ENCODE peak calls at places on chromosomes 5 and 9, in nine cellular contexts. Q, T, W, J, N, H, P, E and A are unnamed samples.

GRCh38 chr5:85841653-85842052 is 776.1 kb upstream of the COX7C start:
- DNase-seq in W (no peak), T (no peak), Q (no peak), J (no peak), N (no peak), P (no peak), E (no peak), H (no peak), A (no peak)

GRCh38 chr9:124779368-124780059 is 2.6 kb downstream of the OLFML2A start:
- DNase-seq in W (peak), J (peak), H (no peak), N (peak), Q (no peak), P (no peak), E (peak), T (peak), A (no peak)

GRCh38 chr5:36722913-36723312 is 116.5 kb downstream of the SLC1A3 start:
- DNase-seq in N (no peak), E (no peak), J (peak), T (no peak), Q (no peak), W (no peak), P (no peak), H (no peak), A (no peak)

GRCh38 chr5:135400866-135401265 is 1.8 kb upstream of the MACROH2A1 start:
- DNase-seq in N (no peak), H (no peak), W (no peak), P (no peak), T (no peak), J (no peak), Q (no peak), E (no peak), A (no peak)

GRCh38 chr5:65535529-65535987 is 27.4 kb downstream of the CENPK start:
- DNase-seq in P (no peak), N (no peak), Q (no peak), J (peak), E (no peak), T (no peak), H (no peak), W (no peak), A (no peak)

GRCh38 chr5:81656788-81657187 is 94.1 kb downstream of the SSBP2 start:
- DNase-seq in W (no peak), J (no peak), H (no peak), P (no peak), N (no peak), E (no peak), T (no peak), Q (no peak), A (no peak)

GRCh38 chr5:68460147-68460760 is 244.7 kb downstream of the PIK3R1 start:
- DNase-seq in J (peak), H (peak), T (no peak), N (peak), Q (no peak), P (no peak), W (no peak), E (no peak), A (no peak)

GRCh38 chr5:14816999-14817761 is 54.4 kb downstream of the ANKH start:
- DNase-seq in E (no peak), Q (peak), N (no peak), H (no peak), P (peak), W (no peak), J (peak), T (peak), A (no peak)

GRCh38 chr9:108087781-108088180 is 598.2 kb upstream of the KLF4 start:
- DNase-seq in N (no peak), Q (peak), H (no peak), T (no peak), J (no peak), W (no peak), E (no peak), P (no peak), A (no peak)

GRCh38 chr9:136016882-136017812 is 56.0 kb upstream of the UBAC1 start:
- DNase-seq in H (no peak), J (no peak), E (peak), P (peak), T (no peak), W (no peak), N (no peak), Q (peak), A (no peak)

GRCh38 chr5:60332244-60333018 is 367.5 kb downstream of the DEPDC1B start:
- DNase-seq in P (no peak), W (no peak), E (no peak), T (no peak), J (peak), Q (no peak), H (no peak), N (no peak), A (no peak)

GRCh38 chr5:177301503-177302165 is 1.9 kb downstream of the RAB24 start:
- DNase-seq in E (no peak), N (no peak), P (no peak), J (no peak), H (no peak), Q (no peak), T (no peak), W (no peak), A (no peak)

GRCh38 chr5:138488481-138488945 is 23.2 kb downstream of the EGR1 start:
- DNase-seq in P (no peak), W (no peak), J (peak), H (no peak), N (no peak), Q (no peak), T (no peak), E (no peak), A (no peak)

GRCh38 chr5:144566747-144567415 is 396.2 kb downstream of the KCTD16 start:
- DNase-seq in T (no peak), P (no peak), J (no peak), H (no peak), E (no peak), W (no peak), N (no peak), Q (no peak), A (no peak)

GRCh38 chr9:135830496-135830895 is 76.8 kb downstream of the CAMSAP1 start:
- DNase-seq in N (no peak), Q (no peak), E (no peak), P (no peak), T (peak), J (peak), H (no peak), W (no peak), A (no peak)

GRCh38 chr5:74311961-74312360 is 328.6 kb downstream of the ENC1 start:
- DNase-seq in W (no peak), P (peak), T (no peak), E (no peak), H (no peak), Q (peak), N (no peak), J (no peak), A (no peak)

GRCh38 chr5:95390812-95391492 is at the start of gene FAM81B:
- DNase-seq in Q (no peak), N (no peak), P (no peak), T (no peak), E (no peak), J (no peak), H (peak), W (no peak), A (no peak)

GRCh38 chr9:12680341-12680740 is 12.8 kb upstream of the TYRP1 start:
- DNase-seq in W (no peak), H (no peak), N (no peak), Q (no peak), T (no peak), J (peak), E (no peak), P (no peak), A (no peak)

GRCh38 chr9:132244582-132245455 is 83.0 kb downstream of the NTNG2 start:
- DNase-seq in P (peak), W (no peak), J (peak), N (peak), T (no peak), Q (no peak), H (peak), E (no peak), A (no peak)

GRCh38 chr5:74870299-74871067 is 4.3 kb upstream of the FAM169A start:
- DNase-seq in E (no peak), P (no peak), T (no peak), H (no peak), N (no peak), Q (no peak), W (no peak), J (no peak), A (no peak)

GRCh38 chr9:132142883-132143282 is 19.0 kb upstream of the NTNG2 start:
- DNase-seq in Q (no peak), E (no peak), H (no peak), J (no peak), T (no peak), W (no peak), P (no peak), N (no peak), A (no peak)

GRCh38 chr9:136575626-136576268 is 29.9 kb upstream of the NOTCH1 start:
- DNase-seq in H (no peak), Q (no peak), E (no peak), J (no peak), W (no peak), P (no peak), T (no peak), N (no peak), A (no peak)

GRCh38 chr9:130946778-130947617 is 8.0 kb upstream of the FIBCD1 start:
- DNase-seq in Q (no peak), P (no peak), W (no peak), H (no peak), T (no peak), N (no peak), E (no peak), J (peak), A (no peak)

GRCh38 chr9:98326402-98327248 is 71.2 kb upstream of the TBC1D2 start:
- DNase-seq in H (no peak), Q (no peak), E (no peak), T (peak), W (no peak), P (peak), J (peak), N (no peak), A (no peak)

GRCh38 chr9:77291714-77292113 is 114.4 kb downstream of the VPS13A start:
- DNase-seq in Q (no peak), P (no peak), W (no peak), E (no peak), H (no peak), N (peak), J (peak), T (no peak), A (no peak)

GRCh38 chr5:113776832-113777525 is 263.5 kb downstream of the YTHDC2 start:
- DNase-seq in W (no peak), N (no peak), H (no peak), J (no peak), T (no peak), E (no peak), Q (no peak), P (no peak), A (no peak)

GRCh38 chr5:150489358-150490295 is 18.3 kb upstream of the NDST1 start:
- DNase-seq in Q (no peak), P (no peak), J (no peak), N (no peak), W (no peak), E (no peak), H (no peak), T (no peak), A (no peak)
- TF ChIP-seq CTCF in Q (no peak), P (no peak), J (peak), N (no peak), W (no peak), E (no peak), H (peak), T (no peak), A (no peak)

DNA sequence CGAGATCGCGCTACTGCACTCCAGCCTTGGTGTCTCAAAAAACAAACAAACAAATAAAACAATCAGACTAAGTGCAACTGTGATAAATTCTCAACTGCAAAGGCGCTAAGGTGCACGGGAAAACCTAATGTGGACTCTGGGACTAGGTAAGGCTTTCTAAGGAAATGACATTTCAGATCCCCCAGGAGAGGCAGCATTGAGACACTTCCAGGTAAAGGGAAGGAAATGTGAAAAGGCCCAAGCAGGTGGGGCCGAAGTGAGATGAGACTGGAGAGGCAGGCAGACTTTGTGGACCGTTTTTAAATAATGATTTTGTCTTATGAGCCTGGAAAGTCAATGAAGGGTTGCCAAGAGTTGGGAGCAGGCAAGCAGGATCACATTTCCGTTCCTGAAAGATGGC is 1.9 kb upstream of the APBA1 start:
- DNase-seq in J (no peak), P (no peak), H (no peak), T (no peak), E (peak), W (no peak), N (no peak), Q (no peak), A (no peak)
- TF ChIP-seq CTCF in J (no peak), P (no peak), H (no peak), T (peak), E (no peak), W (no peak), N (no peak), Q (no peak), A (no peak)

DNA sequence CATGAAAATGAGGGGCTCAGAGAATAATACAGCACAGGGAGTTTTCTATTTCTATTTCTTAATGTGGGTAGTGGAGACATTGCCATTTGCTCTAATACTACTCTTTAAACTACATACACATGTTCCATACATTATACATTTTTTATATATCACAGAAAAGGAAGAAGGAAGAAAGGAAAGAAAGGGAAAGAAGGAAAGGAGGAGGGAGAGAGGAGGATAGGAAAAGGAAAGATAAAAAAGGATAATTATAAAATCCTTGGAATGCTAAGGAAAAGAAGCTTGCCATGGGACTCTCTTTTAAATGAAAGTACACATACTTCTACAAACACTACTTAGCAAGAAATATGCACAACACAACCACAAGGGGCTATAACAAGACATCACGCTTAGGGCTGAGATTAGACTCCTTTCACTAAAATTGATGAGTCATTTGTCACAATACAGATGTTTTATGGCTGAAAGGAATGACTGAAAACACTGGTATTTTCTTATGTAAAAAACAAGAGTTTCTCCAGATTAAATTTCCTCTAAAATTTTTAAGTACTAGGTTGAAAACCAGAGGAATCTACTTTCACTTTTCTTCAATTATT is 219.8 kb downstream of the ARL15 start:
- DNase-seq in P (no peak), H (no peak), J (peak), E (no peak), N (no peak), W (no peak), Q (no peak), T (peak), A (no peak)
- TF ChIP-seq CTCF in P (no peak), H (peak), J (peak), E (no peak), N (no peak), W (no peak), Q (no peak), T (peak), A (no peak)

GRCh38 chr5:78271766-78272165 is 22.7 kb downstream of the AP3B1 start:
- DNase-seq in J (no peak), E (no peak), H (no peak), N (no peak), Q (no peak), P (no peak), W (no peak), T (no peak), A (no peak)

GRCh38 chr5:78265163-78265562 is 29.3 kb downstream of the AP3B1 start:
- DNase-seq in T (no peak), W (no peak), N (no peak), H (no peak), P (no peak), J (no peak), E (no peak), Q (no peak), A (no peak)

GRCh38 chr5:78273436-78273835 is 21.1 kb downstream of the AP3B1 start:
- DNase-seq in E (no peak), N (no peak), P (no peak), W (no peak), H (no peak), T (no peak), Q (no peak), J (peak), A (no peak)

GRCh38 chr5:78268361-78268760 is 26.1 kb downstream of the AP3B1 start:
- DNase-seq in N (no peak), E (no peak), W (no peak), P (no peak), Q (no peak), J (no peak), T (no peak), H (no peak), A (no peak)

DNA sequence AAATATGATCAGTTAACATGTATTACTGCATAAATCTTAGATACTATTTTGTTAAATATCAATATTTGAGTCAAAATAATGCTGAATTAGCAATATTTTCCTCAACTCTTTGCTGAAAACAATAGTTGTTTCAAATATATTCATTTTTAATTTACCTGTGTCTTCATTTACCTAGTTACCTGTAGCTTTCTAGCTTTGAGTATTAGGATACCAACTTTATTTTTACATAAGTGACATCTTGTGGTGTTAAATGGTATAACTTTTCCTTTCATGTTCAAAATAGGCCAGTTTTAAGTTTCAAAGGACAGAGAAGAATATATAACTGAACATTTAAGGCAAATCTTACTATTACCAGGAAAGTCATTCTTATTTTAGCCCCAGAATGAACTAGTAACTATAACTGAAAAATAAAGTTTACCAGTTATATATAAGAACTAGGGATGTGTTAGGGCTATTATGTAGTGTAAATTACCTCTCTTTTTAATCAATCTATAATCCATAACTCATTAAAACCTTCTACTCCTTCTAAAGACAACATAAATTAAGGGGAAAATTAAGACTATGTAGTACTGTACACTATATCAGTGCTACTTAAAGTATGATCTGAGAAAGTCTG is 25.3 kb downstream of the AP3B1 start:
- DNase-seq in T (no peak), Q (no peak), J (peak), H (no peak), W (no peak), P (no peak), N (no peak), E (no peak), A (no peak)
- TF ChIP-seq CTCF in T (peak), Q (peak), J (peak), H (peak), W (peak), P (peak), N (peak), E (peak), A (no peak)

GRCh38 chr5:73214921-73215490 is 42.0 kb downstream of the TMEM174 start:
- DNase-seq in T (no peak), P (no peak), W (no peak), N (no peak), H (no peak), J (no peak), E (no peak), Q (no peak), A (no peak)

GRCh38 chr5:73222173-73222572 is 49.2 kb downstream of the TMEM174 start:
- DNase-seq in E (no peak), T (no peak), P (no peak), Q (no peak), J (no peak), N (no peak), W (no peak), H (no peak), A (no peak)

GRCh38 chr5:73215525-73215890 is 42.5 kb downstream of the TMEM174 start:
- DNase-seq in Q (no peak), H (no peak), N (no peak), P (no peak), J (no peak), T (no peak), W (no peak), E (no peak), A (no peak)

GRCh38 chr5:73215891-73216610 is 43.1 kb downstream of the TMEM174 start:
- DNase-seq in W (peak), N (peak), E (peak), Q (peak), P (peak), H (peak), T (peak), J (peak), A (no peak)

DNA sequence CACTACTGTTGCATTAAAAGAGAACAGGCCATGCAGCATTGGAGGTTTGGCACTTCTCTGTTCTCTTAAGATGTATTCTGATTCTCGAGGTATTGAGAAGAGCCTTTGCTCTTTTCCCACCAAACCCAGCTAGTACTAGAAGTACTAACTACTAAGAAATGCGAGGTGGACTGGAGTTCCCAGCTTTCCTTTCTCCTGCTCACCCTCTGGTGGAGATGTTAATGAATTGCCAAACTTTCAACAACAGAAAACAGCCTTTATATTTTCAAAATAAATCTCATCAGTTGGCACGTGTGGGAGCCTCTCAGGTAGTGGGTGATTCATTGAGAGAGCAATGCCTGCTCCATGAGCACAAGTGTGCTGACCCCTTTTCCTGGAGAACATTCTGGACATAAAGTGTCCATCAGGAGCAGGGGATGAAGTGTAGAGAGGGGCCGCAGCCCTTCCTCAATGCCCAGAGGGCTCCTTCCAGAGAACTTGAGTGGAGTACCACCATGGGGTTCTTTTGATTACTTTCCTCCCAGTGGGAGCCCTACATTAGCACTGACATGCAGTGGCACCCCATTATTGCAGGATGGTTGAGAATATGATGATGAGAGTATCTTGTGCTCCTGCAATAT is 45.7 kb downstream of the TMEM174 start:
- DNase-seq in T (peak), N (no peak), E (no peak), H (no peak), P (no peak), W (no peak), J (peak), Q (no peak), A (no peak)
- TF ChIP-seq CTCF in T (peak), N (peak), E (no peak), H (no peak), P (no peak), W (peak), J (peak), Q (no peak), A (no peak)

DNA sequence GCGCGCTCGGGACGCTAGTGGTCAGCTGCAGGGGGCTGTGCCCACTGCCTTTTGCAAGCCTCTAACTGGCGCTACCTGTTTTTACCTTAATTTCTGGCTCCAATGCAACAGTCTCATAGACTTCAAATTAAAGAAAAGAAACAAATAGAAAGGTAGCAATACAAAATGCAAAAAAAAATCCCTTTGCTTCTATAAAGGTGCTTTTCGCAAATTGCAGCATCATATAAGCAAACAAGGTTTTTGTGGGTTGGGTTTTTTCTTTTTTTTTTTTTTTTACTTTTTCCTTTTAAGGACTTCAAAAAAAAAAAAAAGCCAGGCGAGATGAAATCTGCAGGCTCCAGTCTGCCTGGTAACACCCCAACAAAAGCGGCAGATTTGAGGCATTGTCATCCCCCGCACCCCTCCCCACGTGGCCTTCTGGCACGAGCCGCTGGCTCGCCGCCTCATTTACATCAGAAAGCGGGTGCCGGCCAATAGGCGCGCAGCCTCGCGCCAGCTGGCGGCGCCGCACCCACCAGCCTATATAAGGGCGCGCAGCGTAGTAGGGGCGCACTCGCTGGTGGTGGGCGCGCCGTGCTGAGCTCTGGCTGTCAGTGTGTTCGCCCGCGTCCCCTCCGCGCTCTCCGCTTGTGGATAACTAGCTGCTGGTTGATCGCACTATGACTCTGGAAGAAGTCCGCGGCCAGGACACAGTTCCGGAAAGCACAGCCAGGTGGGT is at the start of gene GADD45G:
- DNase-seq in N (peak), P (peak), H (peak), W (peak), Q (peak), T (peak), E (peak), J (peak), A (peak)
- TF ChIP-seq CTCF in N (no peak), P (peak), H (no peak), W (no peak), Q (no peak), T (no peak), E (no peak), J (no peak), A (no peak)